ENCODE peak calls at places on chromosomes 4 and X, in nine cellular contexts. One of them, this sample, is unnamed.

GRCh38 chrX:2587146-2587545 is 86.4 kb upstream of the DHRSX start:
- DNase-seq in stimulated activated naive B cell treated with anti-CD40 and anti-IgM and Interleukin-4, amounts not matched to agents 10 μg/mL and 1 μg/mL and 100 μg/mL, for 72 hours: no peak
- DNase-seq in epithelial cell of proximal tubule: no peak
- DNase-seq in body of pancreas: no peak
- DNase-seq in OCI-LY7: no peak
- DNase-seq in left colon: no peak
- DNase-seq in astrocyte of the cerebellum: no peak
- DNase-seq in cardiac muscle cell: no peak
- DNase-seq in EL: no peak
- DNase-seq in this sample: no peak

GRCh38 chrX:2924151-2924550 is 5.0 kb downstream of the ARSD start:
- DNase-seq in OCI-LY7: no peak
- DNase-seq in stimulated activated naive B cell treated with anti-CD40 and anti-IgM and Interleukin-4, amounts not matched to agents 10 μg/mL and 1 μg/mL and 100 μg/mL, for 72 hours: no peak
- DNase-seq in left colon: no peak
- DNase-seq in body of pancreas: no peak
- DNase-seq in cardiac muscle cell: no peak
- DNase-seq in epithelial cell of proximal tubule: no peak
- DNase-seq in EL: no peak
- DNase-seq in astrocyte of the cerebellum: no peak
- DNase-seq in this sample: no peak

GRCh38 chr4:112093636-112094202 is 51.5 kb upstream of the FAM241A start:
- DNase-seq in body of pancreas: no peak
- DNase-seq in cardiac muscle cell: no peak
- DNase-seq in left colon: no peak
- DNase-seq in stimulated activated naive B cell treated with anti-CD40 and anti-IgM and Interleukin-4, amounts not matched to agents 10 μg/mL and 1 μg/mL and 100 μg/mL, for 72 hours: no peak
- DNase-seq in epithelial cell of proximal tubule: no peak
- DNase-seq in EL: no peak
- DNase-seq in astrocyte of the cerebellum: no peak
- DNase-seq in OCI-LY7: no peak
- DNase-seq in this sample: no peak

GRCh38 chr4:173169428-173170209 is 1.0 kb downstream of the GALNT7 start:
- DNase-seq in body of pancreas: peak
- DNase-seq in EL: peak
- DNase-seq in left colon: peak
- DNase-seq in astrocyte of the cerebellum: no peak
- DNase-seq in cardiac muscle cell: peak
- DNase-seq in epithelial cell of proximal tubule: no peak
- DNase-seq in stimulated activated naive B cell treated with anti-CD40 and anti-IgM and Interleukin-4, amounts not matched to agents 10 μg/mL and 1 μg/mL and 100 μg/mL, for 72 hours: peak
- DNase-seq in OCI-LY7: peak
- DNase-seq in this sample: peak

GRCh38 chrX:13688772-13689518 is at the start of gene RAB9A:
- DNase-seq in left colon: peak
- DNase-seq in stimulated activated naive B cell treated with anti-CD40 and anti-IgM and Interleukin-4, amounts not matched to agents 10 μg/mL and 1 μg/mL and 100 μg/mL, for 72 hours: peak
- DNase-seq in epithelial cell of proximal tubule: no peak
- DNase-seq in body of pancreas: peak
- DNase-seq in OCI-LY7: peak
- DNase-seq in astrocyte of the cerebellum: peak
- DNase-seq in EL: peak
- DNase-seq in cardiac muscle cell: peak
- DNase-seq in this sample: peak

GRCh38 chr4:113502476-113502875 is 259.1 kb downstream of the CAMK2D start:
- DNase-seq in left colon: no peak
- DNase-seq in astrocyte of the cerebellum: no peak
- DNase-seq in OCI-LY7: no peak
- DNase-seq in stimulated activated naive B cell treated with anti-CD40 and anti-IgM and Interleukin-4, amounts not matched to agents 10 μg/mL and 1 μg/mL and 100 μg/mL, for 72 hours: no peak
- DNase-seq in epithelial cell of proximal tubule: no peak
- DNase-seq in EL: peak
- DNase-seq in cardiac muscle cell: peak
- DNase-seq in body of pancreas: no peak
- DNase-seq in this sample: no peak

GRCh38 chr4:10079256-10079655 is 37.3 kb downstream of the WDR1 start:
- DNase-seq in body of pancreas: peak
- DNase-seq in astrocyte of the cerebellum: no peak
- DNase-seq in OCI-LY7: no peak
- DNase-seq in cardiac muscle cell: no peak
- DNase-seq in stimulated activated naive B cell treated with anti-CD40 and anti-IgM and Interleukin-4, amounts not matched to agents 10 μg/mL and 1 μg/mL and 100 μg/mL, for 72 hours: no peak
- DNase-seq in left colon: no peak
- DNase-seq in epithelial cell of proximal tubule: no peak
- DNase-seq in EL: no peak
- DNase-seq in this sample: no peak

GRCh38 chrX:101117701-101118100 is 19.7 kb downstream of the CENPI start:
- DNase-seq in epithelial cell of proximal tubule: no peak
- DNase-seq in body of pancreas: no peak
- DNase-seq in OCI-LY7: no peak
- DNase-seq in left colon: no peak
- DNase-seq in stimulated activated naive B cell treated with anti-CD40 and anti-IgM and Interleukin-4, amounts not matched to agents 10 μg/mL and 1 μg/mL and 100 μg/mL, for 72 hours: no peak
- DNase-seq in cardiac muscle cell: peak
- DNase-seq in EL: no peak
- DNase-seq in astrocyte of the cerebellum: peak
- DNase-seq in this sample: no peak

GRCh38 chrX:147403075-147403474 is 508.6 kb upstream of the FMR1 start:
- DNase-seq in body of pancreas: no peak
- DNase-seq in left colon: no peak
- DNase-seq in stimulated activated naive B cell treated with anti-CD40 and anti-IgM and Interleukin-4, amounts not matched to agents 10 μg/mL and 1 μg/mL and 100 μg/mL, for 72 hours: no peak
- DNase-seq in epithelial cell of proximal tubule: no peak
- DNase-seq in astrocyte of the cerebellum: no peak
- DNase-seq in OCI-LY7: no peak
- DNase-seq in cardiac muscle cell: no peak
- DNase-seq in EL: no peak
- DNase-seq in this sample: no peak

GRCh38 chr4:182174979-182175378 is 68.2 kb upstream of the TENM3 start:
- DNase-seq in stimulated activated naive B cell treated with anti-CD40 and anti-IgM and Interleukin-4, amounts not matched to agents 10 μg/mL and 1 μg/mL and 100 μg/mL, for 72 hours: no peak
- DNase-seq in epithelial cell of proximal tubule: no peak
- DNase-seq in astrocyte of the cerebellum: no peak
- DNase-seq in EL: no peak
- DNase-seq in left colon: no peak
- DNase-seq in OCI-LY7: no peak
- DNase-seq in cardiac muscle cell: no peak
- DNase-seq in body of pancreas: no peak
- DNase-seq in this sample: no peak

GRCh38 chrX:88988796-88989195 is 241.8 kb downstream of the CPXCR1 start:
- DNase-seq in body of pancreas: no peak
- DNase-seq in cardiac muscle cell: no peak
- DNase-seq in OCI-LY7: no peak
- DNase-seq in left colon: no peak
- DNase-seq in EL: no peak
- DNase-seq in stimulated activated naive B cell treated with anti-CD40 and anti-IgM and Interleukin-4, amounts not matched to agents 10 μg/mL and 1 μg/mL and 100 μg/mL, for 72 hours: no peak
- DNase-seq in astrocyte of the cerebellum: no peak
- DNase-seq in epithelial cell of proximal tubule: no peak
- DNase-seq in this sample: no peak

GRCh38 chr4:2363056-2363719 is 55.3 kb downstream of the ZFYVE28 start:
- DNase-seq in astrocyte of the cerebellum: no peak
- DNase-seq in EL: peak
- DNase-seq in epithelial cell of proximal tubule: peak
- DNase-seq in stimulated activated naive B cell treated with anti-CD40 and anti-IgM and Interleukin-4, amounts not matched to agents 10 μg/mL and 1 μg/mL and 100 μg/mL, for 72 hours: no peak
- DNase-seq in cardiac muscle cell: no peak
- DNase-seq in left colon: no peak
- DNase-seq in body of pancreas: peak
- DNase-seq in OCI-LY7: no peak
- DNase-seq in this sample: no peak

GRCh38 chrX:101206471-101206870 is 13.1 kb upstream of the DRP2 start:
- DNase-seq in left colon: no peak
- DNase-seq in epithelial cell of proximal tubule: peak
- DNase-seq in OCI-LY7: peak
- DNase-seq in body of pancreas: no peak
- DNase-seq in stimulated activated naive B cell treated with anti-CD40 and anti-IgM and Interleukin-4, amounts not matched to agents 10 μg/mL and 1 μg/mL and 100 μg/mL, for 72 hours: no peak
- DNase-seq in cardiac muscle cell: peak
- DNase-seq in astrocyte of the cerebellum: no peak
- DNase-seq in EL: peak
- DNase-seq in this sample: no peak

GRCh38 chr4:36549256-36549655 is 267.8 kb downstream of the DTHD1 start:
- DNase-seq in cardiac muscle cell: no peak
- DNase-seq in left colon: no peak
- DNase-seq in astrocyte of the cerebellum: no peak
- DNase-seq in stimulated activated naive B cell treated with anti-CD40 and anti-IgM and Interleukin-4, amounts not matched to agents 10 μg/mL and 1 μg/mL and 100 μg/mL, for 72 hours: no peak
- DNase-seq in body of pancreas: no peak
- DNase-seq in OCI-LY7: no peak
- DNase-seq in EL: no peak
- DNase-seq in epithelial cell of proximal tubule: no peak
- DNase-seq in this sample: no peak

GRCh38 chr4:2936773-2937145 is 26.4 kb downstream of the NOP14 start:
- DNase-seq in stimulated activated naive B cell treated with anti-CD40 and anti-IgM and Interleukin-4, amounts not matched to agents 10 μg/mL and 1 μg/mL and 100 μg/mL, for 72 hours: no peak
- DNase-seq in body of pancreas: peak
- DNase-seq in cardiac muscle cell: peak
- DNase-seq in epithelial cell of proximal tubule: peak
- DNase-seq in OCI-LY7: peak
- DNase-seq in left colon: no peak
- DNase-seq in astrocyte of the cerebellum: no peak
- DNase-seq in EL: peak
- DNase-seq in this sample: no peak

GRCh38 chr4:164761746-164762275 is 7.9 kb downstream of the SMIM31 start:
- DNase-seq in stimulated activated naive B cell treated with anti-CD40 and anti-IgM and Interleukin-4, amounts not matched to agents 10 μg/mL and 1 μg/mL and 100 μg/mL, for 72 hours: no peak
- DNase-seq in EL: no peak
- DNase-seq in cardiac muscle cell: no peak
- DNase-seq in body of pancreas: no peak
- DNase-seq in epithelial cell of proximal tubule: no peak
- DNase-seq in OCI-LY7: no peak
- DNase-seq in left colon: no peak
- DNase-seq in astrocyte of the cerebellum: no peak
- DNase-seq in this sample: no peak

GRCh38 chr4:70280567-70280966 is 38.2 kb downstream of the CSN3 start:
- DNase-seq in astrocyte of the cerebellum: no peak
- DNase-seq in OCI-LY7: no peak
- DNase-seq in cardiac muscle cell: no peak
- DNase-seq in epithelial cell of proximal tubule: no peak
- DNase-seq in EL: no peak
- DNase-seq in left colon: no peak
- DNase-seq in body of pancreas: no peak
- DNase-seq in stimulated activated naive B cell treated with anti-CD40 and anti-IgM and Interleukin-4, amounts not matched to agents 10 μg/mL and 1 μg/mL and 100 μg/mL, for 72 hours: no peak
- DNase-seq in this sample: no peak

GRCh38 chrX:68830486-68831404 is 1.9 kb downstream of the EFNB1 start:
- DNase-seq in cardiac muscle cell: no peak
- DNase-seq in stimulated activated naive B cell treated with anti-CD40 and anti-IgM and Interleukin-4, amounts not matched to agents 10 μg/mL and 1 μg/mL and 100 μg/mL, for 72 hours: no peak
- DNase-seq in OCI-LY7: no peak
- DNase-seq in left colon: no peak
- DNase-seq in astrocyte of the cerebellum: no peak
- DNase-seq in body of pancreas: peak
- DNase-seq in epithelial cell of proximal tubule: no peak
- DNase-seq in EL: no peak
- DNase-seq in this sample: no peak

GRCh38 chr4:41579556-41579955 is 41.6 kb downstream of the LIMCH1 start:
- DNase-seq in EL: no peak
- DNase-seq in astrocyte of the cerebellum: no peak
- DNase-seq in OCI-LY7: no peak
- DNase-seq in stimulated activated naive B cell treated with anti-CD40 and anti-IgM and Interleukin-4, amounts not matched to agents 10 μg/mL and 1 μg/mL and 100 μg/mL, for 72 hours: no peak
- DNase-seq in body of pancreas: no peak
- DNase-seq in left colon: no peak
- DNase-seq in cardiac muscle cell: no peak
- DNase-seq in epithelial cell of proximal tubule: no peak
- DNase-seq in this sample: no peak

GRCh38 chr4:168978001-168978700 is 31.9 kb downstream of the CBR4 start:
- DNase-seq in cardiac muscle cell: peak
- DNase-seq in left colon: no peak
- DNase-seq in body of pancreas: no peak
- DNase-seq in stimulated activated naive B cell treated with anti-CD40 and anti-IgM and Interleukin-4, amounts not matched to agents 10 μg/mL and 1 μg/mL and 100 μg/mL, for 72 hours: no peak
- DNase-seq in OCI-LY7: no peak
- DNase-seq in EL: peak
- DNase-seq in epithelial cell of proximal tubule: no peak
- DNase-seq in astrocyte of the cerebellum: no peak
- DNase-seq in this sample: no peak

GRCh38 chr4:151407466-151408379 is 1.3 kb upstream of the FHIP1A start:
- DNase-seq in stimulated activated naive B cell treated with anti-CD40 and anti-IgM and Interleukin-4, amounts not matched to agents 10 μg/mL and 1 μg/mL and 100 μg/mL, for 72 hours: peak
- DNase-seq in left colon: peak
- DNase-seq in astrocyte of the cerebellum: no peak
- DNase-seq in EL: no peak
- DNase-seq in epithelial cell of proximal tubule: no peak
- DNase-seq in cardiac muscle cell: no peak
- DNase-seq in OCI-LY7: no peak
- DNase-seq in body of pancreas: peak
- DNase-seq in this sample: peak